ENCODE peak calls at places on chromosomes 3 and 15, in five cellular contexts. H is thyroid gland, Q is neural crest cell, A is right atrium auricular region, R is AG04450. L is an unnamed sample.

GRCh38 chr15:80832676-80833075 is 53.5 kb downstream of the CEMIP start:
- DNase-seq in R (no peak), Q (no peak), H (no peak), A (no peak), L (no peak)

GRCh38 chr3:63960048-63960711 is 48.0 kb upstream of the SCAANT1 start:
- DNase-seq in R (no peak), Q (no peak), A (no peak), H (no peak), L (no peak)

GRCh38 chr3:8164145-8164544 is 337.5 kb upstream of the LMCD1 start:
- DNase-seq in Q (no peak), H (no peak), A (no peak), R (no peak), L (no peak)

GRCh38 chr3:127531821-127532220 is 58.7 kb downstream of the TPRA1 start:
- DNase-seq in A (peak; percentile 34), R (no peak), Q (no peak), H (no peak), L (peak; percentile 62)

GRCh38 chr3:108918866-108919265 is 34.8 kb downstream of the GUCA1C start:
- DNase-seq in A (no peak), Q (no peak), H (no peak), R (no peak), L (no peak)

GRCh38 chr3:49092948-49093852 is 671 bp downstream of the QRICH1 start:
- DNase-seq in Q (peak; percentile 74), R (peak; percentile 50), H (peak; percentile 70), A (peak; percentile 66), L (no peak)

GRCh38 chr3:100954990-100955389 is 38.2 kb downstream of the ABI3BP start:
- DNase-seq in R (peak; percentile 71), A (peak; percentile 83), H (peak; percentile 37), Q (no peak), L (no peak)

GRCh38 chr3:161305095-161305991 is 66.0 kb downstream of the SPTSSB start:
- DNase-seq in A (no peak), R (peak; percentile 1), Q (no peak), H (no peak), L (no peak)

GRCh38 chr3:106440672-106441071 is 571.9 kb upstream of the CBLB start:
- DNase-seq in Q (no peak), H (no peak), A (no peak), R (no peak), L (no peak)

GRCh38 chr3:30260747-30261146 is 345.7 kb upstream of the TGFBR2 start:
- DNase-seq in A (no peak), R (no peak), Q (no peak), H (no peak), L (no peak)

GRCh38 chr3:19025441-19025840 is 122.9 kb upstream of the KCNH8 start:
- DNase-seq in R (no peak), A (no peak), Q (no peak), H (no peak), L (no peak)

GRCh38 chr15:25248583-25249235 is 190.1 kb downstream of the UBE3A start:
- DNase-seq in R (no peak), Q (no peak), A (no peak), H (no peak), L (no peak)

GRCh38 chr3:105647047-105647446 is 221.8 kb downstream of the CBLB start:
- DNase-seq in A (no peak), H (no peak), R (peak; percentile 70), Q (no peak), L (no peak)

DNA sequence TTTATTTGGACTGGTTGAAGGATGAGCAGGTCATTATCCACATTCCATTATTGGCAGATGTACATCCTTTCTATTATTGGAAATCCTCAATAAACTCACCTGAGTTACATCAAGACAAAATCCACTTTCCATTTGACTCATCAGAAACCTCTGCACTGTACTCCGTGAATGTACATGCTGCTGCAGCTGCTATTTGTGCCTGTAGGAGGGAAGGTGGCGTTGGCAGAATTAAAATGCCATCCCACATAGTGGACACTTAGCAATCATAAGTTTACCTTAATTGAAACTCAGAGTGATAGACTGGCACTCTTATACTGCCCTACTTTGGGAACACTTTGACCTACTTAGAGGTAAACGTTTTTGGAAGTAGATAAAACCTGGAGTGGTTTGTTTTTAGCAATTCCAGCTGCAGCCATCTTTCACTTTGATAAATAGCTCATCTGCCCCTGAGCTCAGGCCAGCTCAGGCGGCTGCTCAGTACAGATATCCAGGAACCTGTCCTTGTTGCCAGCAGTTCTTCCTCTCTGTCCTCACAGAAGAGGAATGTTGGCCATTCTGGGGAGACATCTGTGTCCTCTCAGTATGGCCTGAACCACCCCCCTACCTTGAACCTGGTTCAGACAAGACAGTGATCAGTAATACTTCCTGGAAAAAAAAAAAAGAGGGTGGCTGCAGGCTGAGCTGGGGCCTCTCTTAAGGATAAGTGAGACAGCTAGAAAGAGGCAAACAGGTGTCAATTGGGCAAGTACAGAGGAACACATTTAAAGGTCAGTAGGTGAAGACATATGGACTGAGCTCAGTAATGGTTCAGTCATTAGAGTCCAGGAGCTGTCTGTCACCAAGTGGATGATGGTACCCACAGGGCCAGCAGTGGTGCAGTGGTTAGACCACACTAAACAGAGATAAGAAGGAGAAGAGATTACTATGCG is 153.4 kb upstream of the UMPS start:
- DNase-seq in Q (no peak), H (no peak), R (no peak), A (no peak), L (no peak)
- TF ChIP-seq CTCF in Q (peak; percentile 18), H (no peak), R (no peak), A (peak; percentile 29), L (no peak)

GRCh38 chr3:195071011-195071728 is 199.8 kb downstream of the XXYLT1 start:
- DNase-seq in Q (no peak), H (no peak), A (no peak), R (no peak), L (no peak)
- TF ChIP-seq CTCF in Q (no peak), H (no peak), A (no peak), R (no peak), L (no peak)

DNA sequence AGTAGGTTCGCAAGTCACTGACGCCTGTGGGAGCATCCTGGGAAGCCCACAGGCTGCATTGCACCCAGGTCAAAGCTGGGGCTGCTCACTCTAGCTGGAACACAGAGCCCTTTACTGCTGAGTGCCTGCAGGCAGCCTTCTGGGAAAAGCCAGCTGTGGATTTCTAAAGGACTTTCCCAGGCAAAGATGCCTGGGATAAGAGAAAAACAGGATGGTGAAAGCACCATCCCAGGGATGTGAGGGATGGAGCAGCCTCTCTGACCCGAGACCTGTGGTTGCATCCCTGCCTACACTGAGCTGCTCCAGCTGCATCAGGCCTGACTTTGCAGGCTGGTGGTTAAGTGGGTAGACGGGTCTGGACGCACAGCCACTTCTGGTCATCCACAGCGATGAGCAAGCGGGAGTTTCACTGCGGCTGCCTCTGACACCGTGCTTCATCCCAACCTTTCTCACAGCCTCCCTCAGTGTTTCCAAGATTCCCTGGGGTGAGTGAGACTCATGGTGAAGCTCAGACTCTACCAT is 52.5 kb upstream of the AMOTL2 start:
- DNase-seq in R (peak; percentile 74), A (no peak), H (no peak), Q (no peak), L (no peak)
- TF ChIP-seq CTCF in R (no peak), A (no peak), H (no peak), Q (no peak), L (no peak)

GRCh38 chr15:29263289-29263688 is 6.3 kb downstream of the NSMCE3 start:
- DNase-seq in H (no peak), Q (no peak), R (no peak), A (no peak), L (no peak)

GRCh38 chr15:29260896-29261295 is 8.7 kb downstream of the NSMCE3 start:
- DNase-seq in H (no peak), R (no peak), A (no peak), Q (no peak), L (no peak)

GRCh38 chr15:29262738-29263137 is 6.9 kb downstream of the NSMCE3 start:
- DNase-seq in R (no peak), H (no peak), Q (no peak), A (no peak), L (no peak)

DNA sequence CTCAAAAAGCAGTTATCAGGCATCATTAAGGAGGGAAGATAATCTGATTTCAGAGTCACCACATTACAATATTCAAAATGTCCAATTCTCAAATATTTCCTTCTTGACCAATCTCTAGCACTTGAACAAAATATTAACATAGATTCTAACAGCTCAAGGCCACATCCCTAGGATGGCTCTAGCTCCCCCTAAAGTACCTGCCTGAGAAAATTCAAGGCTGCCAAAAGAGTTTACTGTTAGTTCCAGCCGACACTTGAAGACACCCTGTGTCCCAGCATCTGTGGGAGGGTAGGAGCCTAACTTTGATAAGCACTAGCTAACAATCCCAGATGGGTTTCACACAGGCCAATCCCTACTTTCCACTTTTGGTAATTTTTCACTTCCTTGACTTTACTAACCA is 10.4 kb downstream of the NSMCE3 start:
- DNase-seq in H (no peak), A (no peak), R (no peak), Q (no peak), L (no peak)
- TF ChIP-seq CTCF in H (no peak), A (no peak), R (no peak), Q (no peak), L (no peak)

GRCh38 chr3:51642462-51642861 is 28.6 kb upstream of the TEX264 start:
- DNase-seq in Q (no peak), A (no peak), R (no peak), H (no peak), L (no peak)

GRCh38 chr3:51637144-51637940 is 33.7 kb upstream of the TEX264 start:
- DNase-seq in A (no peak), R (no peak), Q (no peak), H (no peak), L (no peak)

GRCh38 chr3:51637941-51638471 is 33.0 kb upstream of the TEX264 start:
- DNase-seq in A (no peak), Q (peak; percentile 25), H (peak; percentile 58), R (peak; percentile 39), L (no peak)
- TF ChIP-seq CTCF in A (peak; percentile 68), Q (peak; percentile 82), H (peak; percentile 63), R (peak; percentile 94), L (no peak)

DNA sequence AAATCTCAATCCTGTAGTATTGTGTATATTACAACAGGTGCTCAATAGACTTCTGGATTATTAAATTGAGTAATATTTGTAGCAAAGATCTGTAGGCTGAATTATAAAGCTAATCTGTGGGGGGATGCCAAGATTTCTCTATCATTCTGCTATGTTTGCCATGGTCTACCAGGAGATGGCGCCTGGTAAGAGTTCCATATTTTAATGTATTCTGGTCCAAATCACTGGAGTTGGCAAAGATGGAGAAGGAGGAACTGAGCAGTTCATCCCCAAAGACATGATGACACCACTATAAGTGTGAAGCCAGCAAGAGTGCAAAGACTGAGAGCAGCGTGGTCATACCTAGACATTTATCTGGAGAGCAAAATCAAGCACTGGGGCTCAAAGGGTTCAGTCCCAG is 340.8 kb upstream of the TPRG1 start:
- DNase-seq in R (no peak), A (no peak), Q (no peak), H (no peak), L (no peak)
- TF ChIP-seq CTCF in R (peak; percentile 30), A (peak; percentile 21), Q (peak; percentile 35), H (peak; percentile 19), L (no peak)

DNA sequence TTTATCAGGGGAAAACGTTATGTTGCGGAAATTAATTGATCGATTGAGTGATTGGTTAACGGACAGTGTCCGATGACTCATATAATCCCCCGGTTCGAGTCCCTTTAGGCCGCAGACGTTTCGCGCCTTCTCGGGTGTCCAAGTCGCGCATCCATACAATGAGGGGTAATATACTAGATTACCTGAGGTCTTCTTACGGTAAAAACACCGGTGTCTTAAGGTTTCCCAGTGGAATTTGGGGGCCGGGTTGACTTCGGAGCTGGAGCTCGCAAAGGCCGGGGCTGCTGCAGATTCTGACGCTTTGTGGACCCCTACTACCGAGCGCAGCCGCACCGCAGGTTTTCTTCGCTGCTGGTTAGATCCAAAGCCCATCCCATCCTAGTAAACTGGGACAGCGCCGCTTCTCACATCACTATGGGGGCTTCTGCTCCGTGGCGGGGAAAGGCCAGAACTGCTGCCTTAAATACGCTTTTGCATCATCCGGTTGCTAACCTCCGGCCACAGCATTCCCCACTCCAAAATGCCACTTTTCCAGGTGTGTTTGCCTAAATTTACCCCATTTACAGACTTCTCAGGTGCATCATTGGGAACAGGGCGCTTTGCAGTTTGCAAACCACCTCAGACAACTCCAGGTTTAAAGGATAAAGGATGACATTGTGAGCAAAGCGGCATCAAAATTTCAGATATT is 858 bp upstream of the SACM1L start:
- DNase-seq in R (no peak), Q (peak; percentile 44), H (peak; percentile 30), A (no peak), L (no peak)
- TF ChIP-seq CTCF in R (no peak), Q (no peak), H (no peak), A (no peak), L (no peak)